ENCODE peak calls at places on chromosomes 6 and 20, in four cellular contexts. One of them, this sample, is unnamed.
A peak's percentile ranks its signal among the peaks of the same experiment; 100 is the strongest.

GRCh38 chr6:85081102-85081501 is 316.7 kb upstream of the TBX18 start:
- DNase-seq in uterus: no peak
- DNase-seq in HFFc6: no peak
- DNase-seq in astrocyte of the cerebellum: no peak
- DNase-seq in this sample: no peak

GRCh38 chr6:106975699-106976032 is 1.1 kb upstream of the CD24 start:
- DNase-seq in uterus: no peak
- DNase-seq in HFFc6: no peak
- DNase-seq in astrocyte of the cerebellum: no peak
- DNase-seq in this sample: no peak

GRCh38 chr6:168024951-168025510 is 27.6 kb downstream of the KIF25 start:
- DNase-seq in uterus: no peak
- DNase-seq in HFFc6: no peak
- DNase-seq in astrocyte of the cerebellum: no peak
- DNase-seq in this sample: no peak

GRCh38 chr6:158835616-158836221 is 16.6 kb upstream of the EZR start:
- DNase-seq in uterus: no peak
- DNase-seq in HFFc6: no peak
- DNase-seq in astrocyte of the cerebellum: no peak
- DNase-seq in this sample: no peak

GRCh38 chr6:139531148-139531547 is 156.7 kb upstream of the CITED2 start:
- DNase-seq in uterus: no peak
- DNase-seq in HFFc6: no peak
- DNase-seq in astrocyte of the cerebellum: no peak
- DNase-seq in this sample: no peak

GRCh38 chr6:170063851-170064617 is 226.8 kb downstream of the DLL1 start:
- DNase-seq in uterus: no peak
- DNase-seq in HFFc6: no peak
- DNase-seq in astrocyte of the cerebellum: no peak
- DNase-seq in this sample: no peak

GRCh38 chr6:101490857-101491256 is 97.3 kb downstream of the GRIK2 start:
- DNase-seq in uterus: no peak
- DNase-seq in HFFc6: no peak
- DNase-seq in astrocyte of the cerebellum: no peak
- DNase-seq in this sample: no peak

GRCh38 chr20:45999908-46000570 is 8.7 kb upstream of the MMP9 start:
- DNase-seq in uterus: no peak
- DNase-seq in HFFc6: no peak
- DNase-seq in astrocyte of the cerebellum: no peak
- DNase-seq in this sample: peak; percentile 82

GRCh38 chr20:8764289-8764962 is 304.5 kb upstream of the PLCB4 start:
- DNase-seq in uterus: no peak
- DNase-seq in HFFc6: no peak
- DNase-seq in astrocyte of the cerebellum: no peak
- DNase-seq in this sample: no peak

GRCh38 chr6:149118737-149119653 is 198.5 kb upstream of the TAB2 start:
- DNase-seq in uterus: no peak
- DNase-seq in HFFc6: no peak
- DNase-seq in astrocyte of the cerebellum: no peak
- DNase-seq in this sample: no peak

GRCh38 chr6:27280064-27280539 is 32.0 kb downstream of the POM121L2 start:
- DNase-seq in uterus: no peak
- DNase-seq in HFFc6: peak; percentile 65
- DNase-seq in astrocyte of the cerebellum: no peak
- DNase-seq in this sample: no peak

GRCh38 chr6:51098801-51099200 is 280.1 kb downstream of the TFAP2B start:
- DNase-seq in uterus: no peak
- DNase-seq in HFFc6: no peak
- DNase-seq in astrocyte of the cerebellum: no peak
- DNase-seq in this sample: no peak

GRCh38 chr6:20169786-20170185 is 42.5 kb downstream of the MBOAT1 start:
- DNase-seq in uterus: no peak
- DNase-seq in HFFc6: no peak
- DNase-seq in astrocyte of the cerebellum: no peak
- DNase-seq in this sample: no peak

GRCh38 chr6:20208687-20209378 is 3.4 kb downstream of the MBOAT1 start:
- DNase-seq in uterus: no peak
- DNase-seq in HFFc6: no peak
- DNase-seq in astrocyte of the cerebellum: no peak
- DNase-seq in this sample: no peak

GRCh38 chr6:144471986-144472385 is 186.9 kb downstream of the UTRN start:
- DNase-seq in uterus: no peak
- DNase-seq in HFFc6: peak; percentile 46
- DNase-seq in astrocyte of the cerebellum: no peak
- DNase-seq in this sample: no peak
- TF ChIP-seq CTCF in uterus: no peak
- TF ChIP-seq CTCF in HFFc6: no peak
- TF ChIP-seq CTCF in astrocyte of the cerebellum: no peak
- TF ChIP-seq CTCF in this sample: no peak

GRCh38 chr6:12148841-12149240 is 136.7 kb downstream of the HIVEP1 start:
- DNase-seq in uterus: no peak
- DNase-seq in HFFc6: no peak
- DNase-seq in astrocyte of the cerebellum: no peak
- DNase-seq in this sample: no peak

GRCh38 chr6:12151433-12151820 is 138.7 kb upstream of the EDN1 start:
- DNase-seq in uterus: no peak
- DNase-seq in HFFc6: no peak
- DNase-seq in astrocyte of the cerebellum: no peak
- DNase-seq in this sample: no peak

GRCh38 chr6:12152023-12152960 is 137.9 kb upstream of the EDN1 start:
- DNase-seq in uterus: no peak
- DNase-seq in HFFc6: no peak
- DNase-seq in astrocyte of the cerebellum: no peak
- DNase-seq in this sample: no peak

GRCh38 chr6:12149944-12150510 is 137.9 kb downstream of the HIVEP1 start:
- DNase-seq in uterus: no peak
- DNase-seq in HFFc6: no peak
- DNase-seq in astrocyte of the cerebellum: no peak
- DNase-seq in this sample: no peak

DNA sequence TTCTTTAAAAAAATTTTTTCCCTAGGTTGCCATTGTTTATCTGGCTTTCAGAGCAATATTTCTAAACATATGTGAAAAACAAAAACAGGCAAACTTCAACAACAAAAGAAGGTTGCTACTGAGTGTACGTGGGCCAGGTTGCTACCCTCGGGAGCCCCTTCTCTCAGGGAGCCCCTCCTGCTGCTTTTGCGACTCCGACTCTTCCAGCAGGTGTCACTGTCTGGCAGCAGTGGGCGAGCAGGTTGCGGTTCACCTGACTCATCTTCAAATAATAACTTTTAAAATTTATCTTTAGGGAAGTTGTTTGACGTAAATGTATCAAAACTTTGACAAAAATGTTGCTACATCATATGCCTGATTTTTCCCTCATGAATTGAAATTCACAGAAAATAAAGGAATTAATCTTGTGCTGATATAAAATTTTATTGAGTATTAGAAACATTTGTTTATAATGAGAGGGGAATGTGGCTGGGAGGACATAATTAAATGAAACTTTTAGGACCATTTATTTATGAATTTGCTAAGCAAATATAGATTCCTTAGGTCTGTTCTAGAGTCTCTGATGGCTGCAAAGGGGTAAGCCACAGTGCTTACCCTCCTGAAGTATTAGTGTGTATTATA is 138.8 kb downstream of the HIVEP1 start:
- DNase-seq in uterus: no peak
- DNase-seq in HFFc6: no peak
- DNase-seq in astrocyte of the cerebellum: no peak
- DNase-seq in this sample: no peak
- TF ChIP-seq CTCF in uterus: no peak
- TF ChIP-seq CTCF in HFFc6: peak; percentile 75
- TF ChIP-seq CTCF in astrocyte of the cerebellum: peak; percentile 60
- TF ChIP-seq CTCF in this sample: peak; percentile 75

GRCh38 chr6:73798592-73798991 is 102.6 kb downstream of the CD109 start:
- DNase-seq in uterus: peak; percentile 83
- DNase-seq in HFFc6: peak; percentile 91
- DNase-seq in astrocyte of the cerebellum: peak; percentile 93
- DNase-seq in this sample: no peak

GRCh38 chr6:73801652-73802268 is 105.8 kb downstream of the CD109 start:
- DNase-seq in uterus: no peak
- DNase-seq in HFFc6: no peak
- DNase-seq in astrocyte of the cerebellum: no peak
- DNase-seq in this sample: no peak

GRCh38 chr6:73800997-73801396 is 105.0 kb downstream of the CD109 start:
- DNase-seq in uterus: peak; percentile 29
- DNase-seq in HFFc6: no peak
- DNase-seq in astrocyte of the cerebellum: no peak
- DNase-seq in this sample: no peak

GRCh38 chr6:73802366-73802765 is 106.4 kb downstream of the CD109 start:
- DNase-seq in uterus: no peak
- DNase-seq in HFFc6: peak; percentile 36
- DNase-seq in astrocyte of the cerebellum: no peak
- DNase-seq in this sample: no peak

GRCh38 chr6:73803562-73804221 is 107.7 kb downstream of the CD109 start:
- DNase-seq in uterus: peak; percentile 34
- DNase-seq in HFFc6: peak; percentile 96
- DNase-seq in astrocyte of the cerebellum: peak; percentile 49
- DNase-seq in this sample: no peak
- TF ChIP-seq CTCF in uterus: no peak
- TF ChIP-seq CTCF in HFFc6: peak; percentile 78
- TF ChIP-seq CTCF in astrocyte of the cerebellum: peak; percentile 61
- TF ChIP-seq CTCF in this sample: peak; percentile 78

DNA sequence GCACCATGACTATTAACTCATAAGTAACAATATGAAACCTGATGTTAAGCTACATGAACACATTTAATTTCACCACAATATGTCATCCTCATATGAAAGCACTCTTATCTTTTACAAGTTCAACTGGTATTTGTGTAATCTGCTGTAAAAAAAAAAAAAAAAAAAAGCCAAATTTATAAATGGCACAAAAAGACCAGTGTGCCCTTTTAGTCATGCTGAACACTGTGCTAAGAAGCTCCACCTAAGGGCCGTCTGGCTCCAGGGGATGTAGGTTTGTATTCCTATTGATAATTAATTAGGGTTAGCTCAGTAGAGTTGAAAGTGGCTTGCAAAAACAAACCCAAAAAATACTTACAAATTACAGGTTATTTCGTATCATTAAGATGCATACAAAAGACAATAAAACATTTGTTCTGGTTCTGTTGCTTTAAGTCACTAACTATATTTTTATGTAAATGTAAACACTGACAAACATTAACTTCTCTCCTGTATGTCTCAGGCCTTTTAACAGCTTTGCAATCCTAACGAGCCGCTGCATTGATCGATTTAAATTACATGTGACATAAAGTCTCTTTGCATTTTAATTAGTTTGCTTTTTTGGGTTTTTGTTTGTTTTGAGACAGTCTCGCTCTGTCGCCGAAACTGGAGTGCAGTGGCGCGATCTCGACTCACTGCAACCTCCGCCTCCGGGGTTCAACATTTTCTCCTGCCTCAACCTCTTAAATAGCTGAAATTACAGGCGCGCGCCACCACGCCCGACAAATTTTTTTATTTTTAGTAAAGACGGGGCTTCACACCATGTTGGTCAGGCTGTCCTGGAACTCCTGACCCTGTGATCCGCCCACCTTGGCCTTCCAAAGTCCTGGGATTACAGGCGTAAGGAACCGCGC is 110.8 kb downstream of the HFE start:
- DNase-seq in uterus: peak; percentile 53
- DNase-seq in HFFc6: peak; percentile 18
- DNase-seq in astrocyte of the cerebellum: no peak
- DNase-seq in this sample: no peak
- TF ChIP-seq CTCF in uterus: no peak
- TF ChIP-seq CTCF in HFFc6: no peak
- TF ChIP-seq CTCF in astrocyte of the cerebellum: no peak
- TF ChIP-seq CTCF in this sample: no peak

GRCh38 chr6:11710221-11710836 is 68.3 kb downstream of the ADTRP start:
- DNase-seq in uterus: no peak
- DNase-seq in HFFc6: no peak
- DNase-seq in astrocyte of the cerebellum: no peak
- DNase-seq in this sample: no peak
- TF ChIP-seq CTCF in uterus: no peak
- TF ChIP-seq CTCF in HFFc6: no peak
- TF ChIP-seq CTCF in astrocyte of the cerebellum: no peak
- TF ChIP-seq CTCF in this sample: peak; percentile 34